ENCODE peak calls at places on chromosomes 6 and 20, in ten cellular contexts. H is tibial nerve, L is stomach, X is SK-N-SH, F is H1, A is sigmoid colon, N is HepG2, E is A549, P is GM12878, B is ovary. Y is an unnamed sample.

GRCh38 chr6:57342148-57342669 is 24.8 kb downstream of the PRIM2 start:
- DNase-seq in H (no peak), L (no peak), X (no peak), F (no peak), A (no peak), N (no peak), E (no peak), P (no peak), B (no peak), Y (no peak)

GRCh38 chr6:130163261-130163660 is 59.5 kb downstream of the SAMD3 start:
- DNase-seq in H (no peak), L (no peak), X (no peak), F (no peak), A (no peak), N (no peak), E (no peak), P (no peak), B (no peak), Y (no peak)

GRCh38 chr6:5666695-5667094 is 340.0 kb downstream of the NRN1 start:
- DNase-seq in H (no peak), L (no peak), X (no peak), F (no peak), A (no peak), N (no peak), E (no peak), P (no peak), B (no peak), Y (no peak)

GRCh38 chr6:118574051-118574865 is 26.2 kb downstream of the PLN start:
- DNase-seq in H (no peak), L (no peak), X (no peak), F (no peak), A (no peak), N (no peak), E (no peak), P (no peak), B (no peak), Y (no peak)

GRCh38 chr6:144659202-144659731 is 374.1 kb downstream of the UTRN start:
- DNase-seq in H (peak), L (no peak), X (peak), F (no peak), A (no peak), N (peak), E (no peak), P (no peak), B (peak), Y (no peak)

GRCh38 chr6:105592329-105592728 is 189.4 kb upstream of the PREP start:
- DNase-seq in H (no peak), L (no peak), X (no peak), F (no peak), A (peak), N (no peak), E (peak), P (no peak), B (no peak), Y (no peak)

GRCh38 chr6:42727084-42727601 is 4.7 kb upstream of the PRPH2 start:
- DNase-seq in H (peak), L (peak), X (no peak), F (peak), A (peak), N (no peak), E (no peak), P (no peak), B (no peak), Y (no peak)

GRCh38 chr6:163825033-163825432 is 410.5 kb downstream of the QKI start:
- DNase-seq in H (no peak), L (no peak), X (no peak), F (no peak), A (no peak), N (no peak), E (no peak), P (no peak), B (no peak), Y (no peak)

GRCh38 chr6:117837268-117837667 is 69.8 kb upstream of the SLC35F1 start:
- DNase-seq in H (no peak), L (no peak), X (no peak), F (no peak), A (no peak), N (no peak), E (no peak), P (no peak), B (no peak), Y (no peak)

GRCh38 chr6:3820563-3820962 is 28.6 kb upstream of the FAM50B start:
- DNase-seq in H (peak), L (no peak), X (no peak), F (no peak), A (no peak), N (no peak), E (no peak), P (no peak), B (no peak), Y (no peak)

GRCh38 chr6:36599791-36600209 is 5.6 kb downstream of the SRSF3 start:
- DNase-seq in H (peak), L (peak), X (peak), F (peak), A (peak), N (no peak), E (no peak), P (no peak), B (peak), Y (peak)

GRCh38 chr6:36598326-36598725 is 4.2 kb downstream of the SRSF3 start:
- DNase-seq in H (no peak), L (no peak), X (no peak), F (no peak), A (peak), N (no peak), E (no peak), P (no peak), B (no peak), Y (peak)

GRCh38 chr6:36600564-36601146 is 6.5 kb downstream of the SRSF3 start:
- DNase-seq in H (no peak), L (no peak), X (no peak), F (no peak), A (no peak), N (no peak), E (no peak), P (no peak), B (no peak), Y (no peak)

GRCh38 chr6:36597775-36598174 is 3.6 kb downstream of the SRSF3 start:
- DNase-seq in H (no peak), L (no peak), X (no peak), F (no peak), A (peak), N (no peak), E (no peak), P (no peak), B (no peak), Y (peak)

DNA sequence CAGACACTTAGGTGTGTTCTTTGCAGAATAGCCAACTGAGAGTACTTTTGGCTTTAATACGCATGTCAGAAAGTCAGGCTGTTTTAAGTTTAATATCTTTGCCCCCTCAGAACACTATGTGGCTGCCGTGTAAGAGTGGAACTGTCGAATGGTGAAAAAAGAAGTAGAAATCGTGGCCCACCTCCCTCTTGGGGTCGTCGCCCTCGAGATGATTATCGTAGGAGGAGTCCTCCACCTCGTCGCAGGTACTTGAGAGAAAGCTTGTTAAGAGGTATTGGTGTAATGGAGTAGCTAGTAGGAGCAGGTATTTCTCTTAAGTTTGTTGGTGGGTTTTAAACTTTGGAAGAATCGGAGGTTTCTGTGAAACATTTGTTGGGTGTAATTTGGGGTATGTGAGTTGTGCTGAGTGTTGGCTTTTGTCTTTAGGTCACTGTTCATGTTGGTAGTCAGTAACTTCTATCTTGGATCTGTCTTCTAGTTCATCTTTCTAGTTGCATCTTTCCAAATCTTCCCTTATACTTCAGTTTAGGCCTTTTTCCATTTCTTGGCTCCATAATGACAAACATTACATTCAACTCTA is 4.7 kb downstream of the SRSF3 start:
- DNase-seq in H (no peak), L (no peak), X (no peak), F (no peak), A (peak), N (no peak), E (no peak), P (no peak), B (peak), Y (no peak)
- H3K4me3 ChIP-seq in H (peak), L (peak), X (peak), F (peak), A (peak), N (peak), E (peak), P (peak), B (peak), Y (peak)

DNA sequence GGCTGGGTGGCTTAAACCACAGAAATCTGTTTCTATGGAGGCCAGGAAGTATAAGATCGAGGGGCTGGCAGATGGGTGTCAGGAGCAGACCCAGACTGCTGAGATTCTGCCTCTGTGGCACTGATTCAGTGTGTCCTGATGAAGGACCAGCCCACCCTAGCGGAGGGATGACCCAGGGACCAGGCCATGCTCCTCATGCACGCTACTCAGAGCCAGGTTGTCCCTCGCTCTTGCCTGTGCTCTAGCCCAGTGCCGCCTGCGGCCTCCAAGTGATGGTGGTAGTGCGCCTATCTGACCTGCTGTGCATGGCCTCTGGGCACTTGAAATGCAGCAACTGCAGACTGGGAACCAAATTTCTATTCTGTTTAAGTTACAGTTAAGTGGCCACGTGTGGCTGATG is 13.1 kb upstream of the APMAP start:
- DNase-seq in H (no peak), L (peak), X (no peak), F (no peak), A (peak), N (no peak), E (no peak), P (no peak), B (no peak), Y (no peak)
- TF ChIP-seq EP300 in H (no peak), L (no peak), X (no peak), F (no peak), A (no peak), N (no peak), E (no peak), P (no peak), B (no peak), Y (no peak)

DNA sequence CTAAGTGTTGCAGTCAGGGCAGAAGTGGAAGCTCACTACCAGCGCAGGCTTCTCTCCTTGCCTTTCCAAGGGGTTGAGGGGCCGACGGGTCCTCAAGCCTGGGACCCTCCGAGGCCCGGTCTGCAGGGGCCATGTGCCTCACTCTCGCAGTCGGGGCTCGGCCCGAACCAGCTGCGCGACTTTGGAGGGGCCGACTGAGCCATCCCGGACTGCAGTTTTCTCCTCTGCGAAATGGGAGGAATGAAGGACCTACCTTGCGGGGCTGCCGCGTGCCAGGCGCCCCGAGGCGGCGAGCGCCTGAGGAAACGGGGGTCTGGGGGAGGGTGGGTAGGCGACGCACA is 5.6 kb downstream of the LZTS3 start:
- DNase-seq in H (no peak), L (no peak), X (no peak), F (no peak), A (peak), N (no peak), E (no peak), P (no peak), B (no peak), Y (no peak)
- H3K4me3 ChIP-seq in H (no peak), L (peak), X (no peak), F (peak), A (no peak), N (peak), E (no peak), P (no peak), B (no peak), Y (peak)

GRCh38 chr20:1637755-1638154 is 17.9 kb upstream of the SIRPB1 start:
- DNase-seq in H (no peak), L (no peak), X (no peak), F (no peak), A (no peak), N (no peak), E (no peak), P (no peak), B (no peak), Y (no peak)
- TF ChIP-seq EP300 in H (no peak), L (no peak), X (no peak), F (no peak), A (no peak), N (no peak), E (no peak), P (no peak), B (no peak), Y (no peak)

GRCh38 chr20:63539092-63539430 is 1.9 kb upstream of the PTK6 start:
- DNase-seq in H (no peak), L (no peak), X (no peak), F (no peak), A (no peak), N (no peak), E (no peak), P (no peak), B (no peak), Y (no peak)

GRCh38 chr20:63537525-63538203 is 488 bp upstream of the PTK6 start:
- DNase-seq in H (peak), L (peak), X (peak), F (peak), A (peak), N (peak), E (peak), P (peak), B (peak), Y (peak)

GRCh38 chr20:63538204-63539091 is 1.3 kb upstream of the PTK6 start:
- DNase-seq in H (no peak), L (peak), X (no peak), F (no peak), A (no peak), N (peak), E (peak), P (no peak), B (no peak), Y (no peak)

GRCh38 chr20:63536241-63536977 is 767 bp downstream of the PTK6 start:
- DNase-seq in H (no peak), L (peak), X (peak), F (no peak), A (no peak), N (no peak), E (peak), P (no peak), B (no peak), Y (no peak)

GRCh38 chr20:63536997-63537524 is at the start of gene PTK6:
- DNase-seq in H (no peak), L (peak), X (no peak), F (no peak), A (no peak), N (no peak), E (peak), P (no peak), B (no peak), Y (no peak)
- H3K4me3 ChIP-seq in H (peak), L (peak), X (peak), F (peak), A (peak), N (peak), E (peak), P (peak), B (peak), Y (peak)